ENCODE peak calls at places on chromosomes 16 and 17, in four cellular contexts. B, F, O and G are unnamed samples.

GRCh38 chr17:62696256-62696655 is 68.8 kb downstream of the MRC2 start:
- DNase-seq in O (no peak), B (no peak), F (no peak), G (no peak)

GRCh38 chr16:10558746-10559641 is 21.4 kb downstream of the EMP2 start:
- DNase-seq in F (no peak), O (peak), B (no peak), G (no peak)

GRCh38 chr17:31571124-31571892 is 179.8 kb downstream of the RAB11FIP4 start:
- DNase-seq in O (peak), F (no peak), B (no peak), G (no peak)

GRCh38 chr16:2682209-2683021 is at the start of gene KCTD5:
- DNase-seq in B (peak), O (peak), F (peak), G (peak)

GRCh38 chr17:71842991-71843390 is 277.8 kb upstream of the SOX9 start:
- DNase-seq in F (no peak), O (no peak), B (no peak), G (no peak)

GRCh38 chr16:21026846-21027245 is 123.8 kb downstream of the DNAH3 start:
- DNase-seq in B (no peak), O (no peak), F (no peak), G (no peak)

GRCh38 chr17:75147878-75148546 is 6.3 kb downstream of the JPT1 start:
- DNase-seq in O (no peak), B (no peak), F (no peak), G (no peak)

GRCh38 chr17:50060951-50061712 is 5.2 kb downstream of the ITGA3 start:
- DNase-seq in O (peak), F (no peak), B (no peak), G (no peak)

GRCh38 chr16:11736903-11737302 is 5.8 kb downstream of the TXNDC11 start:
- DNase-seq in F (no peak), B (no peak), O (no peak), G (no peak)

GRCh38 chr16:58002411-58002790 is 1.2 kb downstream of the USB1 start:
- DNase-seq in O (no peak), B (no peak), F (no peak), G (no peak)

GRCh38 chr16:22369221-22369811 is 5.1 kb downstream of the CDR2 start:
- DNase-seq in O (no peak), B (no peak), F (no peak), G (no peak)

GRCh38 chr17:36686123-36686669 is 84.8 kb downstream of the MRM1 start:
- DNase-seq in F (no peak), B (no peak), O (no peak), G (no peak)

GRCh38 chr17:80029235-80029974 is 6.3 kb downstream of the TBC1D16 start:
- DNase-seq in O (peak), B (no peak), F (no peak), G (peak)

GRCh38 chr17:50916708-50917417 is 50.7 kb upstream of the TOB1 start:
- DNase-seq in F (no peak), B (no peak), O (no peak), G (no peak)

GRCh38 chr16:68658258-68658973 is 13.3 kb downstream of the CDH3 start:
- DNase-seq in B (no peak), F (no peak), O (no peak), G (no peak)

GRCh38 chr16:21158208-21159110 is at the start of gene LDAF1:
- DNase-seq in F (peak), O (peak), B (peak), G (peak)

GRCh38 chr17:71902931-71903506 is 217.8 kb upstream of the SOX9 start:
- DNase-seq in B (no peak), F (no peak), O (no peak), G (no peak)

GRCh38 chr17:42798383-42799380 is at the start of the genes CNTD1 and COA3:
- DNase-seq in F (peak), B (peak), O (peak), G (peak)
- TF ChIP-seq CTCF in F (no peak), B (no peak), O (no peak), G (no peak)

GRCh38 chr17:8255499-8255898 is 6.4 kb downstream of the PFAS start:
- DNase-seq in O (no peak), B (peak), F (no peak), G (no peak)
- TF ChIP-seq CTCF in O (no peak), B (peak), F (no peak), G (no peak)

DNA sequence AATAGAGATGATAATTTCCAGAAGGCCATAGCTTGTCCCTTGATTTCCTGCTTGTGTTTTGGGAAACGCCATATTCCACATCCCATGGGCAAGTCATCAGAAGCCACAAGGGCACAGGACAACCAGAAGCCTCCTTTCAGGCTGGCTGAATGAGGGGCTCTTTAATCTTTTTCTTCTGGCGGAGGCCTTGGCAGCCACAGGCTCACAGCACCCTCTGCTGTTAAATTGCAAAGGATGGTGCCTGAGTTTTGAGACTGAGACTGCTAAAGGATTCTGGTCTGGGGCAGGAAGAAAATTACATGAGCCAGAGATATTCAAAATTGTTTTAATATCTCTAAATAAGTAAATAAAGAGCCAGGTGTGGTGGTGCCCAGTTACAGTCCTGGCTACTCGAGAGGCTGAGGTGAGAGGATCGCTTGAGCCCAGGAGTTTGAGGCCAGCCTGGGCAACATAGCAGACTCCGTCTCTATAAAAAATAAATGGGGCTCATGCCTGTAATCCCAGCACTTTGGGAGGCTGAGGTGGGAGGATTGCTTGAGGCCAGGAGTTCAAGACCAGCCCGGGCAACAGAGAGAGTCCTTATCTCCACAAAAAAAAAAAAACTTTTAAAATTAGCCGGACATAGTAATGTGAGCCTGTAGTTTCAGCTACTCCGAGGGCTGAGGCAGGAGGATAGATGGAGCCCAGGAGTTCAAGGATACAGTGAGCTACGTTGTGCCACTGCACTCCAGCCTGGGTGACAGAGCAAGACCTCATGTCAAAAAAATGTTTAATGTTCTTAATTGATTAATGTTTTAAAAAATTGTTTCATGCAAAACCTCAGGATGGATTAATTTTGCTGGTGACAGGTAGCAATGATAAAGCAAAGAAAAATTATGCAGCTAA is 26.3 kb downstream of the AARSD1 start:
- DNase-seq in O (peak), B (peak), F (peak), G (no peak)
- TF ChIP-seq CTCF in O (peak), B (peak), F (peak), G (peak)

GRCh38 chr17:1047177-1047885 is 50.4 kb downstream of the TIMM22 start:
- DNase-seq in O (no peak), F (no peak), B (no peak), G (no peak)
- TF ChIP-seq CTCF in O (no peak), F (no peak), B (no peak), G (no peak)

DNA sequence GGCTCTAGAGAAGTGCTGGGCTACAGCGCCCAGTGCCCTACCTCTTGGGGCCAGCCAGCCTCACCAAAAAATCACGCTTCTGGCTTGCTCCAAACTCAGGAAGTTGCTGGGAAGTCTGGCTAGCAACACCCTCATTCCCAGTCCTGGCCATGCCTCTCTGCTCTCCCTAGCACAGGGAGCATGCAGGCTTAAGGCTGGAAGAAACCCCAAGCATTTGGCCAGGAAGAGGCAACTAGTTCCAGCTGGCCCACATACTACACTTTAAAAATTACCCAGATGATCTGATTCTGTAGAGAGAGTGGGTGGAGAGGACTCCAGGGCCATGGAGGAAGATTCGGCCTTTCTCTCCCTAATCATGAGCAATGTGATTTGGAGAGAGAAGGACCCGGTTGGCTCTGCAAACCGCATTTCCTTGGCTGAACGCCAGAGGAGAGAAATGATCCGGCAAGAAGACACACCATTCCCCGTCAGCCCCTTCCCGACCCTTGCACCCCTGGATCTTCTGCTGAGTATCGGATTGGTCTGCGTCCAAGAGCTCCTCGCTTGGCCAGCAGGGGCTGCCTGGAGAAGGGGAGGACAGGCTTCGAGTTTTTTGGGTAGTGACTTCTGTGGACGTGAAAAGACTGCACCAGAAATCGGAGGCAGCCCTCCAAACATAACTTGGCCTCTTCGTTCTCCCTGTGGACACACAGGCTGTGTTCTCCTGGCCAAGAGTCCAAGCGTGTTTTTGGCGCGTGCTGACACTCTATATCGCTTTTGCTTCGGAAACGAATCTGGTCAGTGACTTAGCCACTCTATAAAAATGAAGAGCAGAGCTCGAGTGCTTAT is 406.3 kb downstream of the WWOX start:
- DNase-seq in O (peak), F (no peak), B (peak), G (no peak)
- TF ChIP-seq CTCF in O (no peak), F (no peak), B (peak), G (no peak)

GRCh38 chr16:59108374-59108773 is 374.3 kb upstream of the GOT2 start:
- DNase-seq in F (no peak), B (no peak), O (no peak), G (no peak)
- TF ChIP-seq CTCF in F (no peak), B (no peak), O (no peak), G (no peak)

GRCh38 chr17:18954321-18954720 is 2.4 kb downstream of the SLC5A10 start:
- DNase-seq in B (no peak), O (no peak), F (no peak), G (peak)

GRCh38 chr17:18949566-18949965 is 2.4 kb upstream of the SLC5A10 start:
- DNase-seq in B (no peak), F (no peak), O (no peak), G (no peak)

GRCh38 chr17:18950944-18951905 is 740 bp upstream of the SLC5A10 start:
- DNase-seq in F (no peak), B (no peak), O (peak), G (peak)

GRCh38 chr17:18953231-18953728 is 1.3 kb downstream of the SLC5A10 start:
- DNase-seq in B (no peak), F (no peak), O (no peak), G (peak)

GRCh38 chr17:18951941-18952842 is at the start of gene SLC5A10:
- DNase-seq in O (no peak), B (peak), F (no peak), G (peak)
- TF ChIP-seq CTCF in O (no peak), B (peak), F (no peak), G (no peak)

DNA sequence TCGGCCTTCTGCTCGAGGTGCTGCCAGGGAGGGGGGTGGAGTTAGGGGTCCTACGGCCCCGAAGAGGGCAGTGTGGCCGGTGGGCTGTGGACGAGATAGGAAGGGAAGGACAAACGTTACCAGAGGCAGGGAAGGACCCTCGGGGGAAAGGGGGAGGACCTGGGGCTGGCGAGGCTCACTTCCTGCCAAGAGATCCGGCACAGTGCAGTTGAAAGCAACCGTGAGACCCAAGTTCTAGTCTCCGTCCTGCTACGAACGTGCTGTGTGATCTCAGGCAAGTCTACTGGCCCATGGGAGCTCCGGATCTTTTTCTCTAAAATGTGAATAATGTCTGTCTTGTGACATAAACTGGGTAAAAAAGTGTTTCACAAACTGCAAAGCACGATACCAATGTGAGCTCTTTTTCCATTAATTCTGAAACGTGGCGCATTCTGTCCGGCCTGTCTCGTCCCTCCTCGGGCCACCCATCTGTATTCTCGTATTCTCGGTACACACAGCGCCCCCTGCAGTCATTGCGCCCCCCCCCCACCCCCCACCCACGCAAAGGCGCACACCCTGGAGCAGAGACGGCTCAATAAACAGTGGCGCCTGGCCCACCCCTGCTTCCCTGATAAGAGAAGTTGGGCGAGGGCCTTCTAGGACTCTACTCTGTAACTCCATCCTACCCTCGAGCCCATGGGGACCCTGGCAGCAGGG is 8.8 kb downstream of the CYGB start:
- DNase-seq in F (peak), O (no peak), B (no peak), G (no peak)
- TF ChIP-seq CTCF in F (peak), O (no peak), B (no peak), G (no peak)

GRCh38 chr17:40190197-40191021 is 13.1 kb downstream of the RAPGEFL1 start:
- DNase-seq in F (peak), B (peak), O (peak), G (no peak)
- TF ChIP-seq CTCF in F (peak), B (peak), O (no peak), G (peak)

GRCh38 chr17:39793473-39793872 is 55.7 kb downstream of the GRB7 start:
- DNase-seq in F (no peak), B (no peak), O (no peak), G (no peak)

GRCh38 chr17:39799395-39799794 is 61.7 kb downstream of the GRB7 start:
- DNase-seq in B (no peak), O (no peak), F (no peak), G (no peak)

GRCh38 chr17:39791296-39791992 is 53.7 kb downstream of the GRB7 start:
- DNase-seq in B (peak), F (no peak), O (no peak), G (no peak)

GRCh38 chr17:39792523-39793221 is 54.9 kb downstream of the GRB7 start:
- DNase-seq in F (no peak), O (no peak), B (no peak), G (no peak)

GRCh38 chr17:39794249-39794970 is 56.7 kb downstream of the GRB7 start:
- DNase-seq in O (no peak), B (no peak), F (peak), G (no peak)
- TF ChIP-seq CTCF in O (no peak), B (no peak), F (no peak), G (no peak)